ENCODE peak calls at places on chromosomes 16 and 17, in four cellular contexts. J is endodermal cell, K is endothelial cell of umbilical vein, L is MM.1S. U is an unnamed sample.

GRCh38 chr16:69443809-69444611 is 19.6 kb downstream of the CYB5B start:
- DNase-seq in J (no peak), K (peak; percentile 61), L (no peak), U (no peak)

GRCh38 chr17:56629450-56630187 is 36.1 kb downstream of the NOG start:
- DNase-seq in J (peak; percentile 88), K (no peak), L (no peak), U (no peak)

GRCh38 chr17:4142107-4142900 is 526 bp downstream of the ZZEF1 start:
- DNase-seq in J (peak; percentile 82), K (peak; percentile 49), L (peak; percentile 32), U (peak; percentile 87)

GRCh38 chr16:16983545-16983944 is 487.2 kb downstream of the XYLT1 start:
- DNase-seq in J (no peak), K (no peak), L (no peak), U (no peak)

GRCh38 chr16:66365588-66365987 is 903 bp upstream of the CDH5 start:
- DNase-seq in J (peak; percentile 38), K (peak; percentile 80), L (no peak), U (no peak)

GRCh38 chr16:29230671-29231091 is 175.8 kb downstream of the NPIPB11 start:
- DNase-seq in J (peak; percentile 80), K (no peak), L (no peak), U (no peak)

GRCh38 chr17:32275060-32276042 is 9.7 kb downstream of the RHBDL3 start:
- DNase-seq in J (peak; percentile 95), K (peak; percentile 36), L (no peak), U (peak; percentile 75)

GRCh38 chr16:68250951-68251350 is 5.8 kb downstream of the PLA2G15 start:
- DNase-seq in J (no peak), K (no peak), L (peak; percentile 77), U (no peak)

GRCh38 chr17:28491860-28492259 is 14.3 kb upstream of the FOXN1 start:
- DNase-seq in J (no peak), K (no peak), L (no peak), U (no peak)

GRCh38 chr17:37089998-37090397 is 141.2 kb downstream of the AATF start:
- DNase-seq in J (no peak), K (peak; percentile 63), L (peak; percentile 88), U (no peak)

GRCh38 chr17:77877674-77878355 is 80.7 kb upstream of the TNRC6C start:
- DNase-seq in J (no peak), K (no peak), L (no peak), U (peak; percentile 22)

GRCh38 chr17:75507712-75508111 is 7.6 kb downstream of the CASKIN2 start:
- DNase-seq in J (no peak), K (no peak), L (no peak), U (no peak)
- H3K9ac ChIP-seq in J (no peak overlapping the region), K (no peak overlapping the region), L (no peak overlapping the region), U (no peak overlapping the region)

DNA sequence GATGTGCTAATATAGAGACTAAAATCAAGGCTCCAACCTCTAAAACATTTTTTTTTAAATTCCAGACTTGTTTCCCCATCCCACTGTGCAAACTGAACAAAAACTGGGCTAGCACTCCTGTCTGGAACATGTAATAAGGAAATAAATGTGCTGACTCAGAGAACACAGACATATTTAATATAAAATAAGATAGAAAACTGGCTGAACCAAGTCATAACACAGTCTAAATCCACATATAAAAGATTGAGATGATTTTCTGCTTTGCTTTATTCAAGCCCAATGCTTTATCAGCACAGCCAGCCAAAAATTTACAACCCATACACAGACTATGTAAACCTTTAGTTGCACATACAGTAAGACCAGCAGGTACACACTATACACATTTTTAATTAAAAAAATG is 1.5 kb downstream of the STAT3 start:
- DNase-seq in J (no peak), K (no peak), L (no peak), U (no peak)
- H3K27ac ChIP-seq in J (no peak overlapping the region), K (no peak overlapping the region), L (no peak overlapping the region), U (peak overlapping the region; percentile 100)

DNA sequence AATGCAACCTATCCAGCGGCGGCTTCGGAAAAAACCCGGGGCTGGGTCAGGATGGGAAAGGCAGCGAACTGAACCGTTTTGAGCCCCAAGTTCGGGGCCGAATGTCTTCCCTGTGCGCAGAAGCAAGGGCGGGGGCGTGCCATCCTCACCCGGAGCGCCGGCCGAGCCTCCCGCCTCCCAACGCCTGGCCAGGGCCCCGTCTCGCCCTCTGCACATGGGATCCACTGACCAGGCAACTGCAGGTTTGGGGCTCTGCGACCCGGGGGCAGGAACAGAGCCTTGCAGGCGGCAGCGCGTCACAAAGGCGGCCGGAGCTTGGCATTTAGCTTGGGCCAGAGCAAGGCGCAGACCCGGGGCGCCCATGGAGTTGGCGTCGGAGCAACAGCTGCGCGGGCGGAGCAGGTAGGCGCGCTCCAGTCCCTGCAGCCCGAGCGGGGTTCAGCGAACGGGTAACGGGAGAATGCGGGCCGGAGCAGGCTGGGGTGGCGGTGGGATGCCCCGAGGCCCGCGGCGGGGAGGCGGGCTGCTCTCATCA is at the start of gene FBXO39:
- DNase-seq in J (peak; percentile 87), K (no peak), L (no peak), U (no peak)
- H3K9ac ChIP-seq in J (no peak within 1 kb of the TSS), K (no peak within 1 kb of the TSS), L (no peak within 1 kb of the TSS), U (no peak within 1 kb of the TSS)

DNA sequence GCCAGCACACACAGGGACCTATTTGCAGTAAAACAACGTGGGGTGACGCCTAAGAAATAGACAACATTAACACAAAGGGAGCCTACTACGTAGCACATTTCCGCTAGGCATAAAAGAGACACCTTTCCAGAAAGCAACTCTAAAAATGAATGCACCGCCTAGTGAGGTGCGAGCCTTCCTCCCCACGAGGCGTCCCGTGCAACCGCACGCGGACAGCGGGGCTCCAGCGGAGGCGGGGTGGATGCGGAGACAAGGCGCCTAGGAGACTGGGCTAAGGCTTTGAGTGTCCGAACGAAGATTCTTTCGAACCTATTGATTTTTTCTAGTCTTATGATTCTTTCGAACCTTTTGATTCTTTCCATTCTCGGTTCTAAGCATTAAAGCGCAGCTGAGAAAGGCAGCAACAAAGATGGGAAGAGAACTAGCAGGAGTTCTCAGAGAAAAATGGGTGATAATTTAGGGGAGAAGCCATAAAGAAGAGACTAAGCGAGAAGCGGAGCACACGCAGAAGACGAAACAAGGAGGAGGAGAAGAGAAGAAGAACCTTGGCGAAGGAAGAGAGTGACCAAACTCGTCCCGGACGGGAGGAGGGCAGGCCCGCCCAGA is 433 bp upstream of the CPD start:
- DNase-seq in J (peak; percentile 81), K (no peak), L (peak; percentile 33), U (peak; percentile 69)
- H3K27ac ChIP-seq in J (no peak overlapping the region), K (peak overlapping the region; percentile 32), L (no peak overlapping the region), U (peak overlapping the region; percentile 61)

GRCh38 chr16:23768581-23768980 is 13.8 kb downstream of the CHP2 start:
- DNase-seq in J (peak; percentile 8), K (no peak), L (no peak), U (no peak)
- H3K9ac ChIP-seq in J (no peak overlapping the region), K (no peak overlapping the region), L (no peak overlapping the region), U (no peak overlapping the region)

DNA sequence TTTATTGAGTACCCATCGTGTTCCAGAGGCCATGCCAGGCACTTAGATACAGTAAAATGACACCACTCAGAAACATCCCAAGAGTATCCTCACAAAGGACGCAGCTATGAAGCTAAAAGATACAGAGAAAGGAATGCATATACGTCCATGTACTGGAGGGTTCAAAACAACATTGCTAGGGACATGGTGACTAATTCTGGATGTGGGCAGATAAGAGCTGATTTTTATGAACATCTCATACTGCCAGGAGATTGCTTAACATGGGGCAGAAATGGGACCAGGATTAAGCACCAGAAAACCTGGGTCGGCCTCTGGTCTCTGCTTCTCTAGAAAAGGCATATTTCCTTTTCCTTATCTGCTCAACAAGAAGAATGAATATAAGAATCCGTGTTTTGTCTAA is 15.4 kb upstream of the CCL5 start:
- DNase-seq in J (no peak), K (no peak), L (no peak), U (no peak)
- H3K27ac ChIP-seq in J (no peak overlapping the region), K (no peak overlapping the region), L (no peak overlapping the region), U (no peak overlapping the region)

U was measured in kidney.